ENCODE peak calls at places on chromosomes 13 and 19, in four cellular contexts. W is HepG2, B is A549, R is GM23338. E is an unnamed sample.
A peak's percentile ranks its signal among the peaks of the same experiment; 100 is the strongest.

GRCh38 chr13:24032674-24033073 is 127.8 kb upstream of the SPATA13 start:
- DNase-seq in W (peak; percentile 47), B (peak; percentile 28), R (no peak), E (no peak)

GRCh38 chr13:47397739-47398138 is 500.9 kb upstream of the HTR2A start:
- DNase-seq in R (peak; percentile 27), W (no peak), B (no peak), E (no peak)

GRCh38 chr19:55993492-55993891 is 6.9 kb downstream of the NLRP5 start:
- DNase-seq in R (no peak), W (no peak), B (no peak), E (no peak)

GRCh38 chr19:12163841-12164240 is 945 bp downstream of the ZNF136 start:
- DNase-seq in W (no peak), R (peak; percentile 14), B (no peak), E (no peak)

GRCh38 chr13:101868585-101869469 is 416.4 kb downstream of the ITGBL1 start:
- DNase-seq in W (no peak), R (no peak), B (no peak), E (no peak)

GRCh38 chr19:19944583-19944880 is 43.8 kb downstream of the ZNF93 start:
- DNase-seq in B (no peak), R (no peak), W (no peak), E (no peak)

GRCh38 chr13:39259371-39259770 is 221.1 kb downstream of the NHLRC3 start:
- DNase-seq in W (no peak), R (no peak), B (no peak), E (no peak)

GRCh38 chr13:80214521-80214941 is 126.4 kb downstream of the SPRY2 start:
- DNase-seq in R (peak; percentile 37), B (peak; percentile 17), W (no peak), E (no peak)

GRCh38 chr13:33678906-33679657 is 138.9 kb upstream of the RFC3 start:
- DNase-seq in W (peak; percentile 97), B (peak; percentile 85), R (peak; percentile 1), E (peak; percentile 51)

GRCh38 chr13:75818181-75819110 is 182.3 kb downstream of the LMO7 start:
- DNase-seq in R (no peak), W (no peak), B (no peak), E (no peak)

GRCh38 chr13:35824395-35824794 is 306.8 kb downstream of the DCLK1 start:
- DNase-seq in R (no peak), B (no peak), W (no peak), E (no peak)

GRCh38 chr13:73618275-73618865 is 515.8 kb downstream of the KLF12 start:
- DNase-seq in R (peak; percentile 13), W (peak; percentile 8), B (peak; percentile 24), E (no peak)

GRCh38 chr13:39881887-39882286 is 226.4 kb downstream of the COG6 start:
- DNase-seq in W (no peak), R (no peak), B (no peak), E (no peak)

GRCh38 chr13:48489003-48489402 is 43.9 kb downstream of the RCBTB2 start:
- DNase-seq in B (no peak), W (no peak), R (no peak), E (no peak)

GRCh38 chr13:51793570-51794273 is 10.2 kb downstream of the DHRS12 start:
- DNase-seq in B (peak; percentile 53), R (no peak), W (no peak), E (peak; percentile 96)

GRCh38 chr19:41427647-41428480 is 690 bp upstream of the B3GNT8 start:
- DNase-seq in R (peak; percentile 63), B (no peak), W (no peak), E (peak; percentile 86)

GRCh38 chr19:13887529-13887928 is 10.6 kb downstream of the NANOS3 start:
- DNase-seq in W (no peak), B (no peak), R (no peak), E (no peak)

GRCh38 chr19:5954293-5954692 is 23.6 kb downstream of the RANBP3 start:
- DNase-seq in R (no peak), B (no peak), W (no peak), E (no peak)
- TF ChIP-seq REST in R (no peak), B (no peak), W (no peak), E (no peak)

GRCh38 chr13:57862879-57863278 is 231.3 kb downstream of the PCDH17 start:
- DNase-seq in R (no peak), B (no peak), W (no peak), E (no peak)
- TF ChIP-seq REST in R (no peak), B (no peak), W (no peak), E (no peak)

GRCh38 chr13:27404680-27405079 is 19.7 kb upstream of the GTF3A start:
- DNase-seq in B (no peak), R (no peak), W (no peak), E (no peak)

GRCh38 chr13:27405521-27406134 is 18.8 kb upstream of the GTF3A start:
- DNase-seq in W (no peak), R (no peak), B (no peak), E (no peak)

GRCh38 chr13:27403252-27403678 is 21.2 kb upstream of the GTF3A start:
- DNase-seq in R (peak; percentile 60), B (no peak), W (no peak), E (no peak)

GRCh38 chr13:27406178-27406939 is 18.1 kb upstream of the GTF3A start:
- DNase-seq in R (peak; percentile 27), B (peak; percentile 49), W (peak; percentile 43), E (no peak)

GRCh38 chr13:27403727-27404385 is 20.6 kb upstream of the GTF3A start:
- DNase-seq in W (peak; percentile 71), B (no peak), R (no peak), E (no peak)
- TF ChIP-seq REST in W (no peak), B (no peak), R (no peak), E (no peak)

GRCh38 chr13:59368652-59369051 is 795.1 kb downstream of the DIAPH3 start:
- DNase-seq in R (no peak), W (no peak), B (no peak), E (no peak)
- TF ChIP-seq REST in R (no peak), W (no peak), B (no peak), E (no peak)